ENCODE peak calls at places on chromosomes 13 and 19, in eight cellular contexts. F is A172; I is activated CD4-positive, alpha-beta T cell treated with anti-CD3 and anti-CD28 coated beads for 48 hours; N is AG09309; E is cerebellar cortex; K is PC-9; L is NCI-H1417; O is substantia nigra. B is an unnamed sample.

GRCh38 chr13:108950333-108951010 is 321.1 kb downstream of the MYO16 start:
- DNase-seq in I (no peak), N (no peak), E (no peak), F (no peak), L (no peak), K (no peak), O (no peak), B (no peak)

GRCh38 chr19:33796164-33797100 is at the start of gene KCTD15:
- DNase-seq in O (no peak), I (peak), E (peak), L (peak), K (peak), F (no peak), N (no peak), B (peak)

GRCh38 chr13:104648291-104648690 is 1582.1 kb upstream of the SLC10A2 start:
- DNase-seq in E (peak), F (no peak), N (no peak), O (no peak), L (no peak), K (no peak), I (no peak), B (no peak)

GRCh38 chr13:23751195-23751594 is 138.0 kb downstream of the MIPEP start:
- DNase-seq in N (no peak), E (no peak), I (no peak), K (no peak), F (peak), L (no peak), O (no peak), B (peak)

GRCh38 chr13:26646603-26647002 is 89.1 kb downstream of the WASF3 start:
- DNase-seq in E (no peak), K (no peak), I (no peak), L (no peak), O (no peak), N (no peak), F (no peak), B (no peak)

GRCh38 chr19:45574526-45574925 is 10.1 kb downstream of the OPA3 start:
- DNase-seq in I (no peak), F (no peak), O (no peak), E (peak), K (no peak), L (no peak), N (no peak), B (no peak)

GRCh38 chr19:6952956-6953355 is 65.6 kb downstream of the ADGRE1 start:
- DNase-seq in F (no peak), L (no peak), K (no peak), O (no peak), N (no peak), E (no peak), I (no peak), B (no peak)

GRCh38 chr13:110722971-110723370 is 9.5 kb downstream of the ING1 start:
- DNase-seq in I (no peak), E (no peak), N (no peak), F (no peak), K (no peak), O (no peak), L (no peak), B (no peak)

GRCh38 chr13:113607477-113608245 is 23.1 kb downstream of the TFDP1 start:
- DNase-seq in I (no peak), O (no peak), E (no peak), L (no peak), F (no peak), N (no peak), K (no peak), B (no peak)

GRCh38 chr13:104984296-104984818 is 1551.1 kb downstream of the EFNB2 start:
- DNase-seq in I (peak), K (peak), O (no peak), N (no peak), F (peak), E (peak), L (peak), B (peak)

GRCh38 chr19:4692275-4693077 is 22.3 kb upstream of the MYDGF start:
- DNase-seq in I (no peak), F (no peak), E (no peak), L (no peak), N (no peak), O (no peak), K (no peak), B (no peak)

GRCh38 chr19:2982983-2983350 is 5.6 kb downstream of the TLE6 start:
- DNase-seq in E (no peak), N (no peak), L (peak), F (peak), O (peak), I (no peak), K (peak), B (peak)

GRCh38 chr13:50358221-50358620 is 343.0 kb downstream of the KCNRG start:
- DNase-seq in L (no peak), E (peak), K (no peak), F (no peak), I (no peak), O (no peak), N (no peak), B (no peak)

GRCh38 chr19:45526143-45526542 is 18.9 kb downstream of the VASP start:
- DNase-seq in O (peak), E (peak), K (peak), L (peak), I (peak), F (peak), N (no peak), B (peak)

GRCh38 chr19:47713046-47714021 is at the start of gene EHD2:
- DNase-seq in K (peak), L (no peak), F (peak), N (no peak), E (no peak), O (no peak), I (peak), B (peak)

GRCh38 chr19:4600893-4601292 is 38.4 kb upstream of the TNFAIP8L1 start:
- DNase-seq in O (no peak), F (no peak), E (no peak), L (no peak), N (no peak), I (no peak), K (no peak), B (no peak)

GRCh38 chr19:27833031-27833430 is 1379.9 kb downstream of the UQCRFS1 start:
- DNase-seq in O (no peak), N (no peak), L (no peak), E (no peak), F (no peak), K (no peak), I (no peak), B (no peak)

GRCh38 chr13:27822258-27822872 is 30.1 kb downstream of the GSX1 start:
- DNase-seq in L (no peak), F (no peak), O (no peak), I (no peak), E (no peak), K (no peak), N (no peak), B (no peak)

GRCh38 chr19:11018179-11018578 is 57.3 kb downstream of the SMARCA4 start:
- DNase-seq in O (no peak), F (peak), N (no peak), K (peak), I (no peak), E (no peak), L (no peak), B (peak)

GRCh38 chr13:113299951-113300350 is 2.9 kb downstream of the LAMP1 start:
- DNase-seq in F (no peak), K (no peak), O (no peak), E (no peak), L (no peak), I (no peak), N (no peak), B (no peak)

GRCh38 chr19:3708207-3708931 is at the start of gene TJP3:
- DNase-seq in N (no peak), E (no peak), F (peak), O (no peak), I (no peak), K (peak), L (peak), B (no peak)

GRCh38 chr19:47625650-47626049 is 16.7 kb downstream of the BICRA start:
- DNase-seq in O (no peak), I (no peak), E (no peak), F (no peak), L (no peak), N (no peak), K (no peak), B (no peak)

GRCh38 chr13:39451301-39451700 is 151.7 kb downstream of the LHFPL6 start:
- DNase-seq in N (no peak), K (no peak), F (no peak), I (no peak), E (peak), L (peak), O (no peak), B (peak)

GRCh38 chr19:44576843-44577565 is 36.4 kb upstream of the IGSF23 start:
- DNase-seq in L (peak), N (no peak), K (peak), I (peak), O (no peak), F (peak), E (peak), B (peak)

GRCh38 chr19:55600336-55601028 is 394 bp downstream of the ZNF524 start:
- DNase-seq in I (peak), O (peak), F (no peak), E (peak), K (no peak), N (no peak), L (peak), B (no peak)

GRCh38 chr19:6213266-6213595 is 66.5 kb downstream of the MLLT1 start:
- DNase-seq in L (no peak), N (no peak), I (no peak), K (no peak), F (no peak), E (no peak), O (no peak), B (no peak)

GRCh38 chr13:30366083-30366482 is 56.2 kb upstream of the UBE2L5 start:
- DNase-seq in N (no peak), E (no peak), O (no peak), I (no peak), L (no peak), K (no peak), F (no peak), B (no peak)

GRCh38 chr19:56111601-56112312 is 9.3 kb downstream of the ZNF787 start:
- DNase-seq in O (no peak), L (peak), F (peak), E (peak), I (peak), K (peak), N (no peak), B (no peak)

GRCh38 chr13:27549406-27549981 is 70.8 kb downstream of the LNX2 start:
- DNase-seq in E (no peak), N (no peak), O (no peak), L (no peak), I (no peak), K (no peak), F (no peak), B (no peak)

GRCh38 chr19:18520848-18521691 is 800 bp downstream of the ELL start:
- DNase-seq in I (peak), O (no peak), K (peak), L (no peak), F (no peak), E (no peak), N (no peak), B (no peak)

GRCh38 chr13:103371271-103371670 is 305.1 kb upstream of the SLC10A2 start:
- DNase-seq in L (no peak), K (no peak), N (no peak), O (no peak), E (no peak), I (no peak), F (no peak), B (no peak)

GRCh38 chr19:8148410-8149231 is 771 bp downstream of the FBN3 start:
- DNase-seq in K (no peak), O (no peak), I (peak), E (peak), L (peak), N (no peak), F (no peak), B (no peak)

GRCh38 chr13:36818483-36819063 is 449 bp upstream of the RFXAP start:
- DNase-seq in I (no peak), O (no peak), N (no peak), F (no peak), L (no peak), K (no peak), E (no peak), B (peak)

GRCh38 chr13:113002206-113002821 is 33.3 kb downstream of the MCF2L start:
- DNase-seq in O (no peak), N (no peak), K (peak), F (no peak), E (no peak), L (peak), I (no peak), B (no peak)

GRCh38 chr13:100208596-100208995 is 119.7 kb downstream of the PCCA start:
- DNase-seq in K (no peak), E (no peak), F (peak), O (no peak), N (no peak), L (no peak), I (no peak), B (peak)

GRCh38 chr19:18306903-18307681 is 15.8 kb downstream of the LSM4 start:
- DNase-seq in N (no peak), I (no peak), E (peak), O (no peak), K (no peak), L (no peak), F (no peak), B (no peak)

GRCh38 chr19:4878491-4878968 is 11.1 kb upstream of the PLIN3 start:
- DNase-seq in I (peak), K (no peak), E (no peak), N (no peak), F (no peak), O (peak), L (no peak), B (no peak)

GRCh38 chr13:110336681-110337080 is 29.6 kb downstream of the COL4A2 start:
- DNase-seq in L (no peak), F (no peak), I (no peak), N (no peak), K (no peak), E (no peak), O (no peak), B (no peak)